ENCODE peak calls at places on chromosomes 11 and 22, in seven cellular contexts. J, H, A, R, C, T and M are unnamed samples.

GRCh38 chr11:9017773-9018172 is 14.0 kb upstream of the NRIP3 start:
- DNase-seq in J (peak), H (no peak), A (no peak), R (no peak), C (peak), T (no peak), M (no peak)

GRCh38 chr22:50461979-50462540 is 12.8 kb downstream of the SBF1 start:
- DNase-seq in J (no peak), H (no peak), A (no peak), R (no peak), C (no peak), T (no peak), M (no peak)

GRCh38 chr11:105860105-105860504 is 161.9 kb downstream of the MSANTD4 start:
- DNase-seq in J (no peak), H (no peak), A (no peak), R (no peak), C (no peak), T (no peak), M (no peak)

GRCh38 chr11:115721309-115722007 is 217.2 kb upstream of the CADM1 start:
- DNase-seq in J (no peak), H (no peak), A (no peak), R (no peak), C (no peak), T (no peak), M (no peak)

GRCh38 chr11:122843281-122844150 is 5.2 kb downstream of the CRTAM start:
- DNase-seq in J (no peak), H (no peak), A (no peak), R (peak), C (no peak), T (no peak), M (no peak)

GRCh38 chr11:61908730-61909622 is 8.4 kb downstream of the RAB3IL1 start:
- DNase-seq in J (peak), H (no peak), A (peak), R (no peak), C (peak), T (no peak), M (no peak)

GRCh38 chr11:72755794-72756285 is 3.6 kb upstream of the ARAP1 start:
- DNase-seq in J (no peak), H (no peak), A (no peak), R (no peak), C (no peak), T (no peak), M (no peak)

GRCh38 chr11:34356918-34357645 is 728 bp downstream of the ABTB2 start:
- DNase-seq in J (peak), H (peak), A (peak), R (peak), C (no peak), T (peak), M (no peak)

GRCh38 chr11:78030429-78031325 is 7.6 kb upstream of the KCTD14 start:
- DNase-seq in J (peak), H (no peak), A (peak), R (no peak), C (no peak), T (no peak), M (no peak)

GRCh38 chr11:1206391-1207271 is 16.2 kb upstream of the MUC5B start:
- DNase-seq in J (no peak), H (peak), A (peak), R (no peak), C (peak), T (peak), M (no peak)

GRCh38 chr11:19519912-19520641 is 192.6 kb upstream of the NAV2 start:
- DNase-seq in J (peak), H (no peak), A (no peak), R (no peak), C (no peak), T (no peak), M (no peak)

GRCh38 chr11:255176-255575 is 18.4 kb downstream of the PSMD13 start:
- DNase-seq in J (no peak), H (no peak), A (no peak), R (no peak), C (no peak), T (no peak), M (no peak)

DNA sequence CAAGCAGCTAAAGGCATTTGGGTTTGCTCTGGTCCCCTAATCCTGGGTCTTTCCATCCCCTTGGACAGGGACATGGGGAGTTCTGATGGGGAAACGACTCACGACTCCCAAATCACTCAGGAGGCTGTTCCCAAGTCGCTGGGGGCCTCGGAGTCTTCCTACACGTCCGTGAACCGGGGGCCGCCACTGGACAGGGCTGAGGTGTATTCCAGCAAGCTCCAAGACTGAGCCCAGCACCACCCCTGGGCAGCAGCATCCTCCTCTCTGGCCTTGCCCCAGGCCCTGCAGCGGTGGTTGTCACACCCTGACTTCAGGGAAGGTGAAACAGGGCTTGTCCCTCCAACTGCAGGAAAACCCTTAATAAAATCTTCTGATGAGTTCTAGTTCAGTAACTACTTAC is 10.7 kb downstream of the UPK3A start:
- DNase-seq in J (no peak), H (no peak), A (no peak), R (no peak), C (no peak), T (no peak), M (no peak)
- TF ChIP-seq CTCF in J (no peak), H (no peak), A (no peak), R (no peak), C (no peak), T (no peak), M (no peak)

GRCh38 chr22:38017939-38018885 is 33.9 kb upstream of the SOX10 start:
- DNase-seq in J (no peak), H (no peak), A (no peak), R (no peak), C (no peak), T (no peak), M (no peak)
- TF ChIP-seq CTCF in J (no peak), H (no peak), A (no peak), R (no peak), C (no peak), T (no peak), M (no peak)

GRCh38 chr11:118870396-118871343 is 13.0 kb upstream of the CXCR5 start:
- DNase-seq in J (peak), H (no peak), A (peak), R (no peak), C (no peak), T (no peak), M (no peak)
- TF ChIP-seq CTCF in J (no peak), H (no peak), A (no peak), R (no peak), C (no peak), T (no peak), M (no peak)

GRCh38 chr11:85823816-85824215 is 12.9 kb upstream of the SYTL2 start:
- DNase-seq in J (no peak), H (no peak), A (no peak), R (peak), C (no peak), T (no peak), M (no peak)

GRCh38 chr11:85825590-85825989 is 14.6 kb upstream of the SYTL2 start:
- DNase-seq in J (no peak), H (no peak), A (no peak), R (no peak), C (no peak), T (no peak), M (no peak)

GRCh38 chr11:85827768-85828639 is 17.1 kb upstream of the SYTL2 start:
- DNase-seq in J (no peak), H (no peak), A (no peak), R (no peak), C (no peak), T (no peak), M (no peak)

GRCh38 chr11:85828640-85828978 is 17.7 kb upstream of the SYTL2 start:
- DNase-seq in J (no peak), H (no peak), A (no peak), R (no peak), C (no peak), T (no peak), M (no peak)

DNA sequence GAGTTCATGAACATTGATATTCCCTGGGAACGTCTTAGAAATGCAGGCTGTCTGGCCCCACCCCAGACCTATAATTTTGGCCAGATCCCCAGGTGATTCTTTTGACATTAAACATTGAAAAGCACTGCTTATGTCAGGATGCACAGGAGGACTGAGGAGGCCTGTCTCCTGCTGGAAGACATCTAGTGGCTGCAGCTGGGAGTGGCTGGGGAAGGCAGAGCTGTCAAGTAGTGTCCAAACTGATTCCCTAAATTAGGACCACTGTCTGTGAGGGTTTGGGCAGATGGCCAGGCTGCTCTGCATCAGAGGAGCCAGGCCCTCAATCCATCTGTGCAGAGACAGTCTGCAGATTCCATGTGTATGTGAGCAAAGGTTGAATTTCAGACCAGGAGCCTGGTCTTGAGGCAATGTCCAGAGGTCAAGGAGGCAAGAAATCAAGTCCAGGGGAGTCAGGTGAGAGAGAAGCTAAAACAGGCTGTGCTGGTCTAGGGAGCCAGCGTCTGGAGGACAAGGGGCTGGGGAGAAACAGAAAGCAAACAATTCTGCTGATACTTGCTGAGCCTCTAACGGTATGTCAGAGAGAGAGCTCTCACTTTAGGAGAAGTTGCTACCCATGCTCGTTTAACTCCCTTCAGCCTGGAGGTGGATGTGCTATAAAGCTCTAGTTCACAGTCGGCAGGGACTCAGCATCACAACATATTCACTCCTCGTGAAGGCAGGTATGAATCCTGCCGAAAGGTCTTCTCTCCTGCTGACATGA is 15.3 kb upstream of the SYTL2 start:
- DNase-seq in J (peak), H (no peak), A (peak), R (no peak), C (no peak), T (no peak), M (no peak)
- TF ChIP-seq CTCF in J (peak), H (no peak), A (peak), R (no peak), C (no peak), T (peak), M (peak)